ENCODE peak calls at places on chromosomes 13 and 19, in six cellular contexts. B, H, G, I, V and S are unnamed samples. For H3K4me1, the result is how much of the 10 kb centered on the place peaks cover.

GRCh38 chr19:10227215-10227971 is 3.7 kb downstream of the S1PR2 start:
- DNase-seq in I (no peak), B (peak), H (no peak), V (peak), G (no peak), S (peak)

GRCh38 chr19:10271543-10272086 is 695 bp downstream of the ICAM1 start:
- DNase-seq in I (no peak), B (no peak), V (no peak), H (no peak), G (peak), S (no peak)

GRCh38 chr13:48859168-48860105 is 116.3 kb upstream of the FNDC3A start:
- DNase-seq in G (no peak), I (no peak), B (no peak), H (no peak), V (peak), S (no peak)

GRCh38 chr19:40614595-40615411 is 13.6 kb downstream of the LTBP4 start:
- DNase-seq in B (peak), H (peak), I (peak), V (peak), G (no peak), S (no peak)

GRCh38 chr13:67147257-67148218 is 82.6 kb downstream of the PCDH9 start:
- DNase-seq in I (peak), H (no peak), B (no peak), V (peak), G (no peak), S (peak)

GRCh38 chr13:27034678-27035111 is 136.9 kb downstream of the USP12 start:
- DNase-seq in I (peak), G (no peak), B (no peak), H (no peak), V (peak), S (no peak)

GRCh38 chr19:15166700-15167099 is 34.1 kb downstream of the NOTCH3 start:
- DNase-seq in B (no peak), H (no peak), V (peak), I (no peak), G (no peak), S (peak)

GRCh38 chr19:55579766-55580621 is 654 bp downstream of the ZNF579 start:
- DNase-seq in B (no peak), I (peak), V (peak), H (no peak), G (no peak), S (peak)

GRCh38 chr19:13398780-13399726 is 107.2 kb downstream of the CACNA1A start:
- DNase-seq in I (no peak), G (no peak), B (no peak), H (no peak), V (no peak), S (no peak)

GRCh38 chr19:51122112-51122981 is 2.4 kb upstream of the SIGLEC9 start:
- DNase-seq in B (no peak), G (no peak), H (no peak), I (no peak), V (no peak), S (no peak)

GRCh38 chr19:20276011-20276738 is 109.2 kb downstream of the ZNF486 start:
- DNase-seq in H (no peak), I (no peak), G (no peak), V (no peak), B (no peak), S (no peak)

GRCh38 chr13:48783181-48783630 is 129.5 kb downstream of the CYSLTR2 start:
- DNase-seq in B (peak), G (peak), I (no peak), H (peak), V (no peak), S (peak)

GRCh38 chr13:91657283-91657682 is 258.9 kb downstream of the GPC5 start:
- DNase-seq in H (no peak), B (no peak), I (no peak), G (no peak), V (no peak), S (no peak)

GRCh38 chr13:106561551-106562170 is 6.3 kb downstream of the ARGLU1 start:
- DNase-seq in G (no peak), B (no peak), H (no peak), I (peak), V (peak), S (no peak)

GRCh38 chr19:35533201-35533821 is at the start of gene GAPDHS:
- DNase-seq in H (no peak), G (no peak), I (no peak), V (peak), B (no peak), S (no peak)

GRCh38 chr13:51997641-51998330 is 13.5 kb downstream of the ATP7B start:
- DNase-seq in G (no peak), I (peak), B (no peak), H (peak), V (peak), S (peak)

GRCh38 chr13:28046981-28047380 is 53.4 kb downstream of the FLT3 start:
- DNase-seq in V (no peak), G (no peak), I (no peak), B (no peak), H (no peak), S (no peak)

GRCh38 chr13:103036268-103036667 is 29.9 kb downstream of the SLC10A2 start:
- DNase-seq in B (no peak), I (no peak), H (no peak), G (no peak), V (no peak), S (no peak)

GRCh38 chr13:94427313-94427712 is 52.2 kb downstream of the DCT start:
- DNase-seq in I (no peak), G (no peak), B (no peak), V (no peak), H (no peak), S (peak)

GRCh38 chr19:23771761-23772667 is 13.3 kb upstream of the ZNF681 start:
- DNase-seq in G (no peak), H (no peak), I (no peak), V (no peak), B (no peak), S (no peak)

GRCh38 chr13:98525852-98526512 is 50.9 kb downstream of the STK24 start:
- DNase-seq in V (no peak), B (no peak), I (no peak), H (no peak), G (no peak), S (no peak)

GRCh38 chr19:15631817-15632216 is 8.9 kb upstream of the CYP4F3 start:
- DNase-seq in H (no peak), G (peak), V (peak), I (no peak), B (no peak), S (peak)

GRCh38 chr13:62747152-62747551 is 1331.5 kb upstream of the PCDH20 start:
- DNase-seq in B (no peak), H (no peak), V (peak), I (no peak), G (no peak), S (no peak)

GRCh38 chr19:38588041-38588440 is 29.7 kb downstream of the MAP4K1 start:
- DNase-seq in I (no peak), B (no peak), V (no peak), H (no peak), G (no peak), S (no peak)

GRCh38 chr19:38592940-38593339 is 24.8 kb downstream of the MAP4K1 start:
- DNase-seq in B (no peak), H (no peak), V (peak), I (no peak), G (no peak), S (no peak)

GRCh38 chr19:38583219-38583984 is 34.4 kb downstream of the MAP4K1 start:
- DNase-seq in V (no peak), I (no peak), H (no peak), B (no peak), G (no peak), S (no peak)

GRCh38 chr19:38583985-38584305 is 33.8 kb downstream of the MAP4K1 start:
- DNase-seq in G (no peak), H (no peak), V (no peak), I (no peak), B (no peak), S (no peak)

GRCh38 chr19:38587562-38587961 is 30.2 kb downstream of the MAP4K1 start:
- DNase-seq in H (no peak), G (no peak), V (no peak), B (no peak), I (no peak), S (no peak)
- H3K4me1 ChIP-seq in H (under half), G (under half), V (under half), B (under half), I (under half), S (under half)

DNA sequence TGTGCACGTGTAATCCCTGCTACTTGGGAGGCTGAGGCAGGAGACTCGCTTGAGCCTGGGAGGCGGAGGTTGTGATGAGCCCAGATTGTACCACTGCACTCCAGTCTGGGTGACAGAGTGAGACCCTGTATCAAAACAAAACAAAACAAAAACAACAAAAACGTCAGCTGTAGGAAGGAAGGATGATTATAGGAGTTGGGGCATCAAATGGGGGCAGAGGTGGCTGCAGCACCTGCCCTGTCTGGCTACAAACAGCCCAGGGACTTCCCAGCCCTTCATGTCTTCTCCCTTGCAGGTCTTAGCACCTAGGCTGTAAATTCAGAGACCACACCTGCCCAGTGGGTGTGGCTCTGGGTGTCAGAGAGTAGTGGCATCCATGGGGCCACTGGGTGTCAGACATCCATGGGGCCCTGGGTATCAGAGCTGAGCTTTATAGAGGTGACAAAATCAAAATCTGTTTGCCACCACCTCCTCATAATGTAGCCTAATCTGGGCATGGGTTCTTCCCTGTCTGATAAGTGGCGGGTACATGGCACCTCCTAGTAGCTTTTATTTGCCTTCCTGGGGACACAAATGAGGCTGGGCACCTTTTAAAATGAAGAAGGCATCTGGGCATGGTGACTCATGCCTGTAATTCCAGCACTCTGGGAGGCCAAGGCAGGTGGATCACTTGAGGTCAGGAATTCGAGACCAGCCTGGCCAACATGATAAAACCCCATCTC is 4.7 kb upstream of the B3GNT3 start:
- DNase-seq in I (no peak), G (no peak), H (no peak), B (no peak), V (no peak), S (no peak)
- H3K27ac ChIP-seq in I (no peak), G (no peak), H (no peak), B (no peak), V (no peak), S (no peak)

DNA sequence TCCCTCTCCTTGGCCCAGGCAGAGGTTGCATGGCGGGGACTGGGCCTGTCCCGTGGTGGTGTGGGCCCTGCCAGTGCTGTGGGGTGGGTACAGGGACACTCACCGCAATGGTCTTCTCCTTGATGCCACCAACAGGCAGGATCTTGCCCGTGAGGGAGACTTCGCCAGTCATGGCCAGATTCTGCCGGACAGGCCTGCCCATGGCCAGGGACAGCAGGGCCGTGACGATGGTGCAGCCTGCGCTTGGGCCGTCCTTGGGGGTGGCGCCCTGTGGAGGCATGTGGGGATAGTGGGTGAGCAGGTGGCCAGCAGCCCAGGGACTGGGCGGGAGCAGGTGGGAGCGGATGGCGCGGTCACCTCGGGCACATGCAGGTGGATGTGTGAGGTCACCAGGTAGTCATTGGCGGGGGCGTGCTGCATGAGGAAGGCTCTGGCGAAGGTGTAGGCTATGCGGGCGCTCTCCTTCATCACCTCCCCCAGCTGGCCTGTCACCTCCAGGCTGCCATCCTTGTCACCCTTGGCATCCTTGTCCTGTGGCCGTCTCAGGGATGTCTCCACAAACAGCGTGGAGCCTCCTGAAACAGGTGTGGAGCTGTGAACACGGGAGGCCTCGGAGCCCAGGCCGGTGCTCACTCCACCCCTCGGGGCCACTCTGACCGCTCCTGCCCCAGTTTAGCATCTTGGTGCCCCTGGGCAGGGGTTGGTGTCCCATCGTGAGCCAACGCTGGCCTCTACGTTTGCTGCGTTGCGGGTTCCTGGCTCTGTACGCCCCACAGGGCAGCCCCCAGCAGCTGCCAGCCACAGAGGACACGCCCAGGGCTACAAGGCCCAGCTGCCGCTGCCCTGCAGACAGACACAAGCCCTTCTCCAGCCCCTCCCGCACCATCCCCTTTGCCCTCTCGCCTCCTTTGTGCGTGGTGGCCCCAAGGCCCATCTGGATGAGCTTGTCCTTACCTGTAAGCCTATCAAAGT is 3.4 kb downstream of the RPL36 start:
- DNase-seq in V (no peak), I (no peak), B (no peak), H (no peak), G (no peak), S (peak)
- H3K4me3 ChIP-seq in V (no peak), I (no peak), B (no peak), H (no peak), G (no peak), S (no peak)

GRCh38 chr13:50119593-50119992 is 104.3 kb downstream of the KCNRG start:
- DNase-seq in G (no peak), H (no peak), V (no peak), B (no peak), I (peak), S (no peak)
- H3K4me1 ChIP-seq in G (under half), H (under half), V (under half), B (under half), I (under half), S (under half)

GRCh38 chr19:5695649-5696195 is 5.6 kb downstream of the RPL36 start:
- DNase-seq in B (no peak), H (no peak), V (no peak), G (peak), I (no peak), S (peak)
- H3K27ac ChIP-seq in B (no peak), H (no peak), V (no peak), G (no peak), I (no peak), S (no peak)

GRCh38 chr19:4305253-4305612 is 835 bp downstream of the FSD1 start:
- DNase-seq in B (no peak), G (no peak), I (no peak), H (no peak), V (no peak), S (no peak)
- H3K4me3 ChIP-seq in B (no peak), G (no peak), I (no peak), H (no peak), V (no peak), S (no peak)

DNA sequence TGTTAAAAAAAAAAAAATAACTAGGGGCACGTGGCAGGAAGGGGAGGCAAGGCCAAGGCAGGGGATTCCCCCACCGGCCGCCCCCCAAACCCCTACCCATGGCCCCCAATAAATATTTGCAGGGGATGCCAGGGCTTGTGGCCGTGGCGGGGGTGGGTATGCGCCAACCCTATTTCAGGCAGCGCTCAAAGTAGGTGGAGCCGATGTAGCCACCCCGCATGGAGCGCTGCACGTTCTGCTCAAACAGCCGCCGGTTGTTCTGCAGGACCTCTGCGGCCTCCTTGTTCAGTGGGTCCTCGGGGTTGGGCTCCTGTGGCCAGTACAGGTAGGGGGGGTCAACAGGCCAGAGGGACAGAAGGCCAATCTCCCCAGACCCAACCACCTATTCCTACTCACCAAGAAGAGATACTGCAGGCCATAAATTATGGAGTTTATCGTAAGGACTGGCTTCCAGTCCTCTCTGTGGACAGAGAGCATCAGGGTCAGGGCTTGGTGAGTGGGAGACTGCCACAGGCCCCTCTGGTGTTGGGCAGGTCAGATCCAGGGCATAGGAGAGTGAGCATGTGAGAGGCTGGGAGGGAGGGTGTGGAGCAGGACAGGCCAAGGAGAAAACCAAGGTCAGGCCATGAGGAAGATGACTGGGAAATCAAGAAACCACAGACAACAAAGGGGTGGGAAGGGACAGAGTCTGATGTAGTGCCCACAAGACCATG is 1.2 kb upstream of the CHMP2A start:
- DNase-seq in B (peak), G (no peak), H (no peak), I (no peak), V (no peak), S (no peak)
- H3K4me1 ChIP-seq in B (under half), G (under half), H (under half), I (under half), V (under half), S (under half)

GRCh38 chr13:64186503-64186902 is 2770.9 kb upstream of the PCDH20 start:
- DNase-seq in I (no peak), B (no peak), H (no peak), V (no peak), G (no peak), S (no peak)

DNA sequence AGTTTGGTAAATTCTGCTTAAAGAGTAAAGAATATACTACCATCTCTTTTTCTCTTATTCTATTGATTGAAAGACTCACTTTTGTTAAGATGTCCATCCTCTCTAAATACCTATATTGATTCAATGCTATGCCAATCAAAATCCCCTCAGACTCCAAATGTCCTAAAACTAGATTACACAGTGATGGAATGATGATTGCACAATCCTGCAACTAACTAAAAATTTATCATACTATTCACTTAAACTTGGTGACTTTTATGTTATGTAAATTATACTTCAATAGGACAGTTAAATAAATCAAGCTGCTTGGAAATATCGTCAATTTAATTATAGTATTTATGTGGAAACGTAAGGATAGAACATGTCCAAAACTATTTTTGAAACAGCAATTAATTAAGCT is 2765.1 kb upstream of the PCDH20 start:
- DNase-seq in B (no peak), H (no peak), I (no peak), V (no peak), G (no peak), S (no peak)
- H3K27ac ChIP-seq in B (no peak), H (no peak), I (no peak), V (no peak), G (no peak), S (no peak)

GRCh38 chr19:33819496-33819874 is 22.8 kb downstream of the KCTD15 start:
- DNase-seq in I (no peak), H (no peak), B (no peak), G (no peak), V (no peak), S (no peak)
- H3K4me3 ChIP-seq in I (peak), H (no peak), B (peak), G (peak), V (no peak), S (no peak)